ENCODE peak calls at places on chromosomes 13 and 19, in nine cellular contexts. I is tibial nerve; K is adrenal gland; C is effector memory CD4-positive, alpha-beta T cell; F is pancreas; E is upper lobe of right lung; X is mammary epithelial cell; Z is astrocyte; J is spleen. W is an unnamed sample. For H3K4me1, the result is how much of the 10 kb centered on the place peaks cover.

GRCh38 chr13:40186041-40186440 is 480.4 kb downstream of the FOXO1 start:
- DNase-seq in K (no peak), F (no peak), E (no peak), X (no peak), Z (no peak), I (no peak), C (no peak), J (no peak), W (no peak)

GRCh38 chr13:46062190-46062589 is 9.6 kb upstream of the ZC3H13 start:
- DNase-seq in K (no peak), F (no peak), J (no peak), C (no peak), Z (no peak), E (no peak), X (peak), I (no peak), W (no peak)

GRCh38 chr19:22806418-22806817 is 22.5 kb upstream of the ZNF99 start:
- DNase-seq in Z (no peak), K (no peak), I (no peak), J (no peak), X (no peak), F (no peak), C (no peak), E (no peak), W (no peak)

GRCh38 chr19:50196322-50196932 is 7.0 kb upstream of the MYH14 start:
- DNase-seq in X (no peak), C (no peak), K (no peak), Z (no peak), I (no peak), E (no peak), F (no peak), J (no peak), W (no peak)

GRCh38 chr13:67416047-67416925 is 186.2 kb upstream of the PCDH9 start:
- DNase-seq in X (peak), E (peak), Z (peak), C (no peak), K (no peak), J (no peak), I (no peak), F (peak), W (no peak)

GRCh38 chr13:19185865-19186645 is 4.4 kb upstream of the TUBA3C start:
- DNase-seq in C (no peak), F (no peak), I (no peak), X (no peak), E (no peak), J (no peak), K (no peak), Z (no peak), W (no peak)

GRCh38 chr19:28140201-28140600 is 1072.8 kb downstream of the UQCRFS1 start:
- DNase-seq in X (no peak), I (no peak), E (no peak), Z (no peak), J (no peak), F (no peak), K (no peak), C (no peak), W (no peak)

GRCh38 chr19:6887326-6887725 is at the start of gene ADGRE1:
- DNase-seq in E (no peak), C (no peak), Z (no peak), K (no peak), J (peak), F (no peak), I (no peak), X (no peak), W (no peak)

GRCh38 chr13:77860621-77861020 is 58.0 kb downstream of the EDNRB start:
- DNase-seq in X (no peak), E (no peak), F (no peak), K (no peak), J (no peak), I (no peak), C (no peak), Z (peak), W (no peak)

GRCh38 chr19:58300620-58301019 is 4.6 kb upstream of the ERVK3-1 start:
- DNase-seq in K (no peak), F (no peak), E (no peak), X (no peak), I (no peak), C (no peak), Z (no peak), J (no peak), W (no peak)

GRCh38 chr19:22608441-22608840 is 25.7 kb upstream of the ZNF492 start:
- DNase-seq in X (no peak), J (no peak), I (no peak), E (peak), K (no peak), F (no peak), Z (no peak), C (no peak), W (no peak)

GRCh38 chr13:82257790-82258507 is 1624.3 kb downstream of the SLITRK1 start:
- DNase-seq in E (no peak), C (no peak), Z (no peak), J (no peak), F (no peak), I (no peak), X (no peak), K (no peak), W (no peak)

GRCh38 chr13:21673592-21674270 is 2.9 kb downstream of the FGF9 start:
- DNase-seq in J (peak), Z (no peak), C (no peak), X (peak), K (peak), I (no peak), E (peak), F (peak), W (no peak)

DNA sequence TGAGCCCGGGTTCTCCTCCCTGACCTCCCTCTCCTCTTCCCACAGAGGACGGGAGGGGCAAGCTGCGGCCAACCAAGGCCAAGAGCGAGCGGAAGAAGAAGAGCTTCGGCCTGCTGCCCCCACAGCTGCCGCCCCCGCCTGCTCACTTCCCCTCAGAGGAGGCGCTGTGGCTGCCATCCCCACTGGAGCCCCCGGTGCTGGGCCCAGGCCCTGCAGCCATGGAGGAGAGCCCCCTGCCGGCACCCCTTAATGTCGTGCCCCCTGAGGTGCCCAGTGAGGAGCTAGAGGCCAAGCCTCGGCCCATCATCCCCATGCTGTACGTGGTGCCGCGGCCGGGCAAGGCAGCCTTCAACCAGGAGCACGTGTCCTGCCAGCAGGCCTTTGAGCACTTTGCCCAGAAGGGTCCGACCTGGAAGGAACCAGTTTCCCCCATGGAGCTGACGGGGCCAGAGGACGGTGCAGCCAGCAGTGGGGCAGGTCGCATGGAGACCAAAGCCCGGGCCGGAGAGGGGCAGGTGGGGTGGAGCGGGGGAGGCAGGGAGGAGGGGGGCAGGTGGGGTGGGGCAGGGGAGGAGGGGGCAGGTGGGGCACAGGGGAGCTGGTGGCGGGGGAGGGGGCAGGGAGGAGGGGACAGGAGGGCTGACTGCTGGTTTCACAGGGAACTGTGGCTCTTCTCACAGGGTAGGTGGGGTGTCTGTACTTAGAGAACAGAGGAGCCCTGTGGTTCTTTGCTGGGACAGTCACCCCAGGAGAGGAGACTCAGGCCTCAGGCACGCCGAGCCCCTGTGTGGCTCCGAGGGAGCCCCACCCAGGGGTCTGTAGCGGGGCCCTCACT is 162.3 kb downstream of the KDM4B start:
- DNase-seq in E (no peak), J (peak), F (no peak), I (no peak), Z (no peak), C (no peak), K (no peak), X (no peak), W (no peak)
- H3K4me1 ChIP-seq in E (under half), J (half or more), F (under half), I (under half), Z (under half), C (under half), K (under half), X (under half), W (under half)

GRCh38 chr19:35744688-35745327 is 410 bp downstream of the U2AF1L4 start:
- DNase-seq in F (peak), I (peak), E (peak), X (peak), K (peak), C (peak), J (peak), Z (peak), W (peak)

GRCh38 chr19:35746087-35746462 is 624 bp downstream of the PSENEN start:
- DNase-seq in I (no peak), K (no peak), Z (no peak), J (no peak), F (no peak), X (no peak), E (no peak), C (no peak), W (no peak)

GRCh38 chr19:35746556-35746955 is 1.1 kb downstream of the PSENEN start:
- DNase-seq in F (no peak), K (no peak), Z (no peak), E (no peak), J (no peak), C (no peak), I (no peak), X (no peak), W (no peak)

GRCh38 chr19:35744335-35744687 is 907 bp downstream of the U2AF1L4 start:
- DNase-seq in E (no peak), F (peak), Z (no peak), I (no peak), X (no peak), C (no peak), K (no peak), J (no peak), W (no peak)

DNA sequence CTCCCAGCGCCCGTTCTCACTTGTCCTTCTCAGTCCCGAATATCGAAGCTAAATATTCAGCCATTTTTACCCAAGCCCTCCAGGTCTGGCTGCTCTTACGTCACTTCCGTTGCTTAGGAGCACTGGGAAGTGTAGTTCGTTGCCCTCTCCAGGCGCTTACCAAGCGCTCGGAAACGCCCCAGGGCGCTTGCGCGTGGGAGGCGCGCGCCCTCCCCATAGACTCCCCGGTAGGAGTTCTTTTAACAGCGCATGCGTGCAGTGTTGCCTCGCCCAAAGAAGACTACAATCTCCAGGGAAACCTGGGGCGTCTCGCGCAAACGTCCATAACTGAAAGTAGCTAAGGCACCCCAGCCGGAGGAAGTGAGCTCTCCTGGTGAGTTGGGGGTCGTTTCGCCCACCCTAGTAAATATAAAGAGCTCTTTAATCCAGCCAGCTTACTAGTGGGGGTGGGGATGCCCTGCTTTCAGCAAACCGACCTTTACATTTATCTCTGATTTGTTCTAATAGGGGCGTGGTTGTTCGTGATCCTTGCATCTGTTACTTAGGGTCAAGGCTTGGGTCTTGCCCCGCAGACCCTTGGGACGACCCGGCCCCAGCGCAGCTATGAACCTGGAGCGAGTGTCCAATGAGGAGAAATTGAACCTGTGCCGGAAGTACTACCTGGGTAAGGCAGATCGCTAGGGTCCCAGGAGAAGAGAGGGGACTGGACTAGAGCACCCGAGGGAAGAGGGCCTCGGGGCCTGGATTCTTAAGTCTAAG is at the start of the genes PSENEN and U2AF1L4:
- DNase-seq in C (peak), I (peak), X (peak), J (peak), Z (peak), K (peak), F (peak), E (peak), W (peak)
- H3K4me1 ChIP-seq in C (under half), I (under half), X (under half), J (half or more), Z (under half), K (half or more), F (under half), E (under half), W (half or more)

DNA sequence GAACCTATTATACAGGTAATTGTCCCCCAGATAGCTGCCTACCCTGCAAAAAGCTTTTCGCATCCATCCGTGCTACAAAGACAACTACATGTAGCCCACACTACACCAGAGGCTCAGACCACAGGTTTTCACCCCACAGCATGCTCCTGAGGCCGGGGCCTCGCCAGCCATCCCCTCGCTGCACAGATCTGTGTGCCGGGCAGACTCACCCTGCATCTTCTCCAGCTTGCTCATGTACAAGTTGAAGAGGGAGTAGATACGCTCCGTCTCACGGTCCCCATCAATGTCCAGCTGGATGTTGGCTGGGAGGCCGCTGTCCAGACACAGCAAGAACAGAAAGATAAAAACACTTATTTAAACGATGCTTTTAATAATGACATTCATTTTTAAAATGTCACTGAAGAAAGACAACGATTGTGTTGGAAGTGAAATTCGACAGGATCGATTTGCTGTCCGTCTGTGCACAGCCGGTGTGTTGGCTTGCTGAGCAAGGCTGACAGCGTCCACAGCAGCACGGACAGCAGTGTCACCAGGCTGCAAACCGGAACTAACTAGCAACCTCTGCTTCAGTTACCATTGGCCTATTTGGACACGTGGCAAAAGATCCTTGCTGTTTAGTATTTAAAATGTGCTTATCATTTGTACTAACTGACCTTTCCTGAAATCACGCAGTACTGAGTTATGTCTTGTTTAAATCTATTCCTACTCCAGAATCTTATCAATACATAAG is 18.6 kb upstream of the C13orf46 start:
- DNase-seq in K (no peak), X (no peak), C (no peak), E (no peak), F (no peak), I (no peak), J (no peak), Z (no peak), W (no peak)
- H3K4me1 ChIP-seq in K (under half), X (under half), C (under half), E (under half), F (under half), I (under half), J (under half), Z (under half), W (under half)

GRCh38 chr19:47729799-47730520 is 15.4 kb upstream of the NOP53 start:
- DNase-seq in K (no peak), F (peak), E (peak), Z (no peak), I (peak), J (peak), C (no peak), X (peak), W (peak)

GRCh38 chr19:47729468-47729798 is 15.9 kb upstream of the NOP53 start:
- DNase-seq in X (peak), J (no peak), Z (peak), E (peak), C (no peak), I (peak), K (no peak), F (peak), W (no peak)

GRCh38 chr19:47726467-47726866 is 13.2 kb downstream of the EHD2 start:
- DNase-seq in I (no peak), E (no peak), F (no peak), X (no peak), Z (peak), K (no peak), C (no peak), J (no peak), W (no peak)

GRCh38 chr19:47723573-47723923 is 10.3 kb downstream of the EHD2 start:
- DNase-seq in F (peak), I (peak), J (no peak), Z (peak), C (no peak), K (peak), X (peak), E (peak), W (peak)

GRCh38 chr19:47725759-47726401 is 12.7 kb downstream of the EHD2 start:
- DNase-seq in Z (no peak), F (no peak), E (peak), I (no peak), K (no peak), J (no peak), C (no peak), X (peak), W (no peak)
- H3K4me1 ChIP-seq in Z (under half), F (under half), E (half or more), I (under half), K (under half), J (under half), C (under half), X (under half), W (under half)

DNA sequence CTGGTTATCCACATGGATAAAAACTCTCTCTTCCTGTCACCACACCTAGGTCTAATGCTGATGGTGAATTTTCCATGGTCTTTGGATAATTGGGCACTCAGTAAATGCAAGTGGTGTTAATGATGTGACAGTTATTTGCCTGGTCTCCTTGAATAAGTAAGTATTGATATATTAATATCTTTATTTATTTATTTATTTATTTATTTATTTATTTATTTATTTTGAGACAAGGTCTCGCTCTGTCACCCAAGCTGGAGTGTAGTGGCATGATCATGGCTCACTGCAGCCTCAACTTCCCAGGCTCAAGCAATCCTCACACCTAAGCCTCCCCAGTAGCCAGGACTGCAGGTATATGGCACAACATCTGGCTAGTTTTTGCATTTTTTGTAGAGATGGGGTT is 46.3 kb upstream of the ITM2B start:
- DNase-seq in J (no peak), E (no peak), F (no peak), X (no peak), C (no peak), Z (no peak), I (no peak), K (no peak), W (no peak)
- H3K4me1 ChIP-seq in J (half or more), E (under half), F (under half), X (under half), C (under half), Z (under half), I (under half), K (under half), W (under half)

DNA sequence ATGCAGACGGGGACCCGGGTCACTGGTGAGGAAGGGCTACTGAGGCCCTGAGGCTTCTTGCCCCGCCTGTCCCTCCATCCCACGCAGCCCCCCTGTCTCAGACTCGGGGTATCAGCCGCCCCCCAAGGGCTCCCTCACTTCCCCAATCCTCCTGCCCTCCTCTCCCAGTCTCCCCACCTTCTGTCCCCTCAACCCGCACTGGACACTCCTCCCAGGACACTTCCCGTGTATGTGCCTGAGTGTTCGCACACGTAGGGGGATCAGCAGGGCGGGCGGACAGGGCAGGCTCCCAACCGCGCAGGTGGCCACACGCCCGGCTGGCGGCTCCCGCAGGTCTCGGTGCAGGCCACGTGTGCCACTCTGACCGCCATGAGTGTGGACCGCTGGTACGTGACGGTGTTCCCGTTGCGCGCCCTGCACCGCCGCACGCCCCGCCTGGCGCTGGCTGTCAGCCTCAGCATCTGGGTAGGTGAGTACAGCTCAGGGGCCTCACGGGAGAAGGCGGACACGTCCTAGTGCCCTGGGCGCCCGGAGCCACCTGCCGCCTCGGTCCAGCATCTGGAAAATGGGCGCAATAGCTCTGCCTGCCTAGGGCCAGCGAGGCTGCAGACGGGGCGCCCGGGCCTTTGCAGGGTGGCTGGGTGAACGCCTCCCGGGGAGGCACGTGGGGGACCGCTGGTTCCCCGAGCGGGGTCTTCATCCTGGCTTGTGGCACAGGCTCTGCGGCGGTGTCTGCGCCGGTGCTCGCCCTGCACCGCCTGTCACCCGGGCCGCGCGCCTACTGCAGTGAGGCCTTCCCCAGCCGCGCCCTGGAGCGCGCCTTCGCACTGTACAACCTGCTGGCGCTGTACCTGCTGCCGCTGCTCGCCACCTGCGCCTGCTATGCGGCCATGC is 2.3 kb downstream of the KISS1R start:
- DNase-seq in C (no peak), I (no peak), Z (no peak), F (peak), K (peak), E (peak), X (peak), J (peak), W (no peak)
- H3K4me1 ChIP-seq in C (under half), I (under half), Z (under half), F (under half), K (under half), E (under half), X (under half), J (half or more), W (under half)

GRCh38 chr19:40365613-40366401 is 17.3 kb downstream of the PLD3 start:
- DNase-seq in C (no peak), F (peak), I (peak), E (peak), Z (peak), K (peak), X (no peak), J (peak), W (no peak)

GRCh38 chr19:40367577-40368434 is 19.3 kb downstream of the PLD3 start:
- DNase-seq in Z (no peak), K (no peak), C (no peak), E (no peak), X (no peak), J (no peak), F (no peak), I (no peak), W (no peak)

GRCh38 chr19:40369797-40370196 is 20.2 kb downstream of the HIPK4 start:
- DNase-seq in F (no peak), J (no peak), C (no peak), I (no peak), Z (no peak), X (no peak), E (no peak), K (no peak), W (no peak)

GRCh38 chr19:40365010-40365409 is 16.5 kb downstream of the PLD3 start:
- DNase-seq in X (no peak), J (no peak), F (no peak), C (no peak), K (no peak), Z (no peak), I (no peak), E (no peak), W (no peak)

GRCh38 chr19:40366697-40367561 is 18.4 kb downstream of the PLD3 start:
- DNase-seq in I (no peak), C (no peak), E (peak), X (no peak), F (no peak), K (no peak), Z (peak), J (no peak), W (no peak)
- H3K4me1 ChIP-seq in I (under half), C (under half), E (under half), X (under half), F (under half), K (under half), Z (under half), J (under half), W (under half)

GRCh38 chr19:33883869-33884519 is 87.3 kb downstream of the KCTD15 start:
- DNase-seq in Z (no peak), X (no peak), K (peak), J (peak), E (no peak), I (no peak), F (peak), C (no peak), W (no peak)
- H3K4me1 ChIP-seq in Z (under half), X (under half), K (under half), J (under half), E (under half), I (under half), F (under half), C (under half), W (under half)

W was measured in DND-41.